ENCODE peak calls at places on chromosomes 5 and 9, in seven cellular contexts. P is suprapubic skin, N is hepatocyte, K is upper lobe of right lung, L is cardiac fibroblast, W is psoas muscle, C is ovary. R is an unnamed sample.

GRCh38 chr5:81097733-81098132 is 135.4 kb upstream of the CKMT2 start:
- DNase-seq in P (no peak), N (no peak), K (no peak), L (no peak), W (no peak), C (no peak), R (peak)

GRCh38 chr5:159641371-159642039 is 274.8 kb upstream of the ADRA1B start:
- DNase-seq in P (no peak), N (no peak), K (no peak), L (no peak), W (no peak), C (no peak), R (no peak)

GRCh38 chr5:164336906-164337305 is 831.5 kb downstream of the MAT2B start:
- DNase-seq in P (no peak), N (no peak), K (no peak), L (peak), W (no peak), C (no peak), R (peak)

GRCh38 chr5:125227333-125228075 is 481.1 kb upstream of the ZNF608 start:
- DNase-seq in P (no peak), N (peak), K (no peak), L (peak), W (no peak), C (no peak), R (no peak)

GRCh38 chr5:64900618-64901017 is 131.9 kb downstream of the CWC27 start:
- DNase-seq in P (no peak), N (peak), K (no peak), L (peak), W (no peak), C (no peak), R (no peak)

GRCh38 chr9:109971226-109971625 is 191.2 kb downstream of the PALM2AKAP2 start:
- DNase-seq in P (no peak), N (no peak), K (no peak), L (no peak), W (no peak), C (no peak), R (no peak)

GRCh38 chr5:80937591-80937990 is 22.6 kb upstream of the RASGRF2 start:
- DNase-seq in P (no peak), N (peak), K (no peak), L (no peak), W (no peak), C (no peak), R (no peak)

GRCh38 chr9:1707291-1707690 is 307.9 kb upstream of the SMARCA2 start:
- DNase-seq in P (no peak), N (no peak), K (no peak), L (no peak), W (no peak), C (no peak), R (no peak)

GRCh38 chr5:76415855-76416254 is 12.8 kb downstream of the IQGAP2 start:
- DNase-seq in P (no peak), N (no peak), K (no peak), L (no peak), W (no peak), C (no peak), R (no peak)

GRCh38 chr5:137760294-137761019 is 6.3 kb upstream of the HNRNPA0 start:
- DNase-seq in P (no peak), N (no peak), K (no peak), L (no peak), W (no peak), C (no peak), R (no peak)

GRCh38 chr5:2751592-2752021 is at the start of gene IRX2:
- DNase-seq in P (peak), N (peak), K (peak), L (peak), W (peak), C (no peak), R (peak)

GRCh38 chr5:145838276-145838675 is 3.1 kb upstream of the PRELID2 start:
- DNase-seq in P (no peak), N (peak), K (no peak), L (peak), W (no peak), C (no peak), R (no peak)

GRCh38 chr5:2895196-2895595 is 143.7 kb upstream of the IRX2 start:
- DNase-seq in P (no peak), N (no peak), K (peak), L (no peak), W (no peak), C (no peak), R (no peak)

GRCh38 chr9:130166399-130166798 is 5.8 kb upstream of the NCS1 start:
- DNase-seq in P (no peak), N (no peak), K (no peak), L (no peak), W (no peak), C (no peak), R (no peak)

GRCh38 chr9:134332841-134333233 is 6.6 kb downstream of the RXRA start:
- DNase-seq in P (no peak), N (no peak), K (no peak), L (no peak), W (peak), C (no peak), R (no peak)

GRCh38 chr5:90940227-90940995 is 381.8 kb downstream of the ADGRV1 start:
- DNase-seq in P (no peak), N (peak), K (no peak), L (peak), W (no peak), C (peak), R (no peak)

GRCh38 chr9:91395106-91395552 is 28.5 kb downstream of the NFIL3 start:
- DNase-seq in P (no peak), N (peak), K (no peak), L (peak), W (no peak), C (no peak), R (no peak)

GRCh38 chr5:14011089-14012004 is 66.9 kb upstream of the DNAH5 start:
- DNase-seq in P (peak), N (peak), K (peak), L (peak), W (peak), C (peak), R (peak)

GRCh38 chr9:135146766-135147472 is 59.5 kb downstream of the OLFM1 start:
- DNase-seq in P (no peak), N (no peak), K (no peak), L (no peak), W (no peak), C (no peak), R (no peak)

GRCh38 chr9:91817106-91817492 is 132.9 kb downstream of the ROR2 start:
- DNase-seq in P (no peak), N (no peak), K (no peak), L (no peak), W (no peak), C (no peak), R (no peak)

GRCh38 chr9:96217358-96217755 is 84.6 kb downstream of the HSD17B3 start:
- DNase-seq in P (no peak), N (peak), K (no peak), L (peak), W (no peak), C (peak), R (no peak)

GRCh38 chr5:159519365-159519764 is 189.1 kb upstream of the IL12B start:
- DNase-seq in P (no peak), N (no peak), K (no peak), L (no peak), W (no peak), C (no peak), R (no peak)

GRCh38 chr5:72234265-72234700 is 85.8 kb downstream of the MRPS27 start:
- DNase-seq in P (no peak), N (peak), K (no peak), L (peak), W (no peak), C (no peak), R (no peak)

GRCh38 chr9:84969736-84970135 is 300.2 kb downstream of the NTRK2 start:
- DNase-seq in P (no peak), N (no peak), K (no peak), L (no peak), W (no peak), C (no peak), R (no peak)

GRCh38 chr9:133260334-133261102 is 14.5 kb downstream of the ABO start:
- DNase-seq in P (no peak), N (no peak), K (no peak), L (no peak), W (no peak), C (no peak), R (no peak)

GRCh38 chr5:91119265-91119664 is 263.9 kb downstream of the ARRDC3 start:
- DNase-seq in P (no peak), N (no peak), K (no peak), L (no peak), W (no peak), C (no peak), R (no peak)

GRCh38 chr9:35071814-35072460 is 488 bp downstream of the VCP start:
- DNase-seq in P (peak), N (peak), K (peak), L (peak), W (peak), C (peak), R (no peak)

GRCh38 chr9:35074791-35075190 is 2.4 kb upstream of the VCP start:
- DNase-seq in P (no peak), N (no peak), K (no peak), L (no peak), W (no peak), C (no peak), R (no peak)

GRCh38 chr9:35074141-35074540 is 1.7 kb upstream of the VCP start:
- DNase-seq in P (no peak), N (no peak), K (no peak), L (no peak), W (no peak), C (no peak), R (no peak)

GRCh38 chr9:35072461-35073275 is at the start of gene VCP:
- DNase-seq in P (peak), N (peak), K (peak), L (peak), W (peak), C (peak), R (peak)

DNA sequence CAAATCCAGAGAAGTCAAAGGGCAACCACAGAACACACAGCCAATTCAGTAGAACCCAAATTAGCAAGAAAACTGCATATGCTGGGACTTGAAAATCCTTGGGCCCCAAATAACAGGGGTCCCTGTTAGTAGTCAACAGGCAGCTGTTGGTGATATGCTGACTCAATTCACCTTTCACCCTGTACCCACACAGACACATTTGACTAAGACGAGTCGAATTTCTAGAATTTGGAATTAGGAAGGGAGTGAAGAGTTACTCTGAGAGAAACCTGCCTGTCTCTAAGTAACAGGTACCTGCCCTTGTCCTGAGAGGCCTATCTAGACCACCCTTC is 817 bp upstream of the VCP start:
- DNase-seq in P (no peak), N (no peak), K (no peak), L (no peak), W (no peak), C (no peak), R (no peak)
- H3K4me3 ChIP-seq in P (no peak), N (no peak), K (peak), L (no peak), W (peak), C (no peak), R (no peak)

DNA sequence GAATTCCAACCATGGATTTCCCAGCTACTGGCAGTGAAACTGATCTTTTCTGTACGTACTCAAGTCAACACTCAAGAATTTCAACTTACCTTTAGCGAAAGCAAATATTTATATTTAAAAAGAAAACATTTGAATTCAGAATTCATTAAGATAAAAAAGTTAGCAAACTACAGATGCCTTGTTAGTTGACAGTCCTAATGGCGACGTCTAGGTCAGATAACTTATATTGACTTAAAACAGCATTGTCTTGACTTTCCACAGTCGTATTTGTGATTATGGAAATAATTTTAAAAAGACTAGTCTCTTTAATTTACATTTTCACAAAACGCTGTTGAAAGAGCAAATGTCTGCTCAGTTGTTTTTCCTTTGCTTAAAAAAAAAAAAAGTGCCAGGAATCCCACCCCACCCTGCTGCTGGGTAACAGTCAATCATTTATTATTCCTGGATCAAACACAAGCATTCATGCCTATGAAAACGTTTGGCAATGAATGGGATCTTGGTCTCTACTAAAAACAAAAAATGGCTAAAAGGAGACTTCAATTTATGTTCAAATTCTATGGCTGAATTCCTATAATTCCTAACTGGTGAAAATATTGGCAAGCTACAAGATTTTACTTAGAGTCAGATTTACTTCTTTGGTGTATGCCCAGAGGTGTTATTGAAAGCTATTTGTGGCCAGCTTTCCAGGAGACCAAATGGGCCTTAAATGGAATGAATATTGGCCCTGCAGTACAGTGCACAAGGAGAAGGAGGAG is 22.0 kb downstream of the OR2S2 start:
- DNase-seq in P (no peak), N (no peak), K (no peak), L (peak), W (no peak), C (no peak), R (peak)
- H3K4me3 ChIP-seq in P (no peak), N (no peak), K (no peak), L (no peak), W (no peak), C (no peak), R (no peak)

GRCh38 chr5:177553671-177554429 is 513 bp downstream of the FAM193B start:
- DNase-seq in P (peak), N (peak), K (peak), L (peak), W (peak), C (peak), R (no peak)
- H3K4me3 ChIP-seq in P (peak), N (peak), K (peak), L (peak), W (peak), C (peak), R (peak)

GRCh38 chr5:177142029-177142681 is 8.6 kb downstream of the NSD1 start:
- DNase-seq in P (no peak), N (no peak), K (no peak), L (no peak), W (no peak), C (no peak), R (no peak)
- H3K4me3 ChIP-seq in P (no peak), N (no peak), K (no peak), L (no peak), W (no peak), C (no peak), R (no peak)

GRCh38 chr9:126514037-126514821 is 99.5 kb upstream of the LMX1B start:
- DNase-seq in P (peak), N (peak), K (peak), L (peak), W (peak), C (peak), R (no peak)
- H3K4me3 ChIP-seq in P (peak), N (no peak), K (no peak), L (no peak), W (peak), C (no peak), R (no peak)

DNA sequence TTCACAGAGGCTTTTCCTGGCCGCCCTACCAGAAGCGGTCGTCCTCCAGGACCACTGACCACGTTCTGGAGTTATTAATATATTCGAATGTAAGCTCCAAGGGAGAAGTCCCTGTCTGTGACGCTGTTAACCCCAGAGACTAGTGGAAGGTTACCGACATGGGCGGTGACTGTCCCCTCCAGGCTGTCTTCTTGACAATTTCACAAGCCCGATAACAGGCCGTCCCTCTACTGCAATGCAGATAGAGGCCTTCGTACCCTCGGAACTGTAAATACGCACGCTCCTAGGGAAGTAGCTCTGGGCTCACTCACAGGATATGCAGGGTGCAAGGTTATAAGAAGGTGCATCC is 644 bp upstream of the RFK start:
- DNase-seq in P (peak), N (peak), K (no peak), L (peak), W (peak), C (no peak), R (no peak)
- H3K4me3 ChIP-seq in P (peak), N (peak), K (peak), L (peak), W (peak), C (peak), R (peak)

DNA sequence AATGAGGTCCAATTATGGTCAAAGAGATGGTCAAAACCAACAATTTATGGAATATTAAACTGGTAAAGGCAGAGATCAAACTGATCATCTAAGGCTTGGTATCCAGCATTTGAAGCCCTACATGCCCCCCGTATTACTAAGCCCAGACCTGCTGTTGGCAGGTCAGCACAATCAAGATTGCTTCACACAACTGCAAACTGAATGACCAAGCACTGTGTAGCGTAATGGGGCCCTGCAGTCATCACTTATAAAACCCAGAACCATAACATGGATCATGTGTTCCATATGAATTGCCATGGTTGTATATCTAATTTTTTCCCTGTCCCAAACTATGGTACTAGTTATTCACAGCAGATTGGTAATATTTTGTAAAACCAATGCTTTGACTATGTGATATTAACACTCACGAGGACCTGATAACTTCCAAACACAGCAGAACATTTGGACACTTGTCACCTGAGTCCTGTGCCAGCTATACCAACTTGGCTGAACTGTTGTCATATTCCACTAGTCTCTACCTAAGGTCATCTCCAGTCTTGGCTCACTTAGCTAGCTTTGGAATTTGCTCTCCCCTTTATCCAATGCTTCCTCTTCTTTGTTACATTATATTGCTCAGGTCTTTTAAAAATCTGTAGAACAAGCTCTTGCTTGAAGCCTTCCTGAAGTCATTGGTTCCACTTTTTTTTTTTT is 81.7 kb upstream of the HMHB1 start:
- DNase-seq in P (no peak), N (no peak), K (no peak), L (no peak), W (no peak), C (no peak), R (no peak)
- H3K4me3 ChIP-seq in P (no peak), N (no peak), K (no peak), L (no peak), W (no peak), C (no peak), R (no peak)

R was measured in AG09309.